ENCODE peak calls at places on chromosome 4, in eight cellular contexts. R, H, O, S, G, Q, U and L are unnamed samples.
A peak's percentile ranks its signal among the peaks of the same experiment; 100 is the strongest.

GRCh38 chr4:169385356-169385755 is 114.6 kb upstream of the SH3RF1 start:
- DNase-seq in R (no peak), H (no peak), O (no peak), S (no peak), G (peak; percentile 87), Q (no peak), U (no peak), L (no peak)

GRCh38 chr4:130747842-130748241 is 1651.9 kb downstream of the C4orf33 start:
- DNase-seq in R (no peak), H (no peak), O (no peak), S (no peak), G (no peak), Q (no peak), U (no peak), L (no peak)

GRCh38 chr4:48937033-48937432 is 30.5 kb upstream of the OCIAD2 start:
- DNase-seq in R (no peak), H (no peak), O (no peak), S (no peak), G (no peak), Q (no peak), U (no peak), L (no peak)

GRCh38 chr4:7347981-7348380 is 86.7 kb downstream of the PSAPL1 start:
- DNase-seq in R (no peak), H (no peak), O (no peak), S (no peak), G (peak; percentile 47), Q (no peak), U (no peak), L (peak; percentile 54)

GRCh38 chr4:23930750-23931488 is 41.1 kb upstream of the PPARGC1A start:
- DNase-seq in R (peak; percentile 64), H (peak; percentile 16), O (peak; percentile 70), S (no peak), G (no peak), Q (no peak), U (peak; percentile 90), L (peak; percentile 23)

GRCh38 chr4:152679414-152680281 is at the start of gene TMEM154:
- DNase-seq in R (peak; percentile 72), H (peak; percentile 23), O (peak; percentile 63), S (no peak), G (peak; percentile 53), Q (peak; percentile 97), U (peak; percentile 85), L (peak; percentile 62)

GRCh38 chr4:4968161-4968757 is 51.0 kb downstream of the CYTL1 start:
- DNase-seq in R (no peak), H (no peak), O (no peak), S (no peak), G (no peak), Q (no peak), U (no peak), L (no peak)

GRCh38 chr4:152545088-152545487 is 9.2 kb upstream of the FBXW7 start:
- DNase-seq in R (no peak), H (no peak), O (no peak), S (no peak), G (no peak), Q (no peak), U (no peak), L (no peak)

GRCh38 chr4:6372649-6373525 is 99.5 kb downstream of the PPP2R2C start:
- DNase-seq in R (no peak), H (no peak), O (peak; percentile 45), S (peak; percentile 58), G (peak; percentile 28), Q (peak; percentile 30), U (no peak), L (no peak)

GRCh38 chr4:145481164-145481941 is at the start of gene SMAD1:
- DNase-seq in R (peak; percentile 90), H (peak; percentile 63), O (peak; percentile 94), S (peak; percentile 92), G (peak; percentile 82), Q (peak; percentile 87), U (peak; percentile 86), L (peak; percentile 19)

GRCh38 chr4:57342406-57342805 is 232.2 kb upstream of the IGFBP7 start:
- DNase-seq in R (no peak), H (no peak), O (no peak), S (no peak), G (peak; percentile 2), Q (peak; percentile 35), U (no peak), L (peak; percentile 18)

GRCh38 chr4:67106846-67107467 is 438.3 kb downstream of the CENPC start:
- DNase-seq in R (no peak), H (no peak), O (no peak), S (peak; percentile 89), G (no peak), Q (no peak), U (no peak), L (peak; percentile 7)

GRCh38 chr4:112318239-112319142 is 21.3 kb downstream of the ALPK1 start:
- DNase-seq in R (no peak), H (no peak), O (no peak), S (no peak), G (no peak), Q (no peak), U (no peak), L (no peak)

GRCh38 chr4:97627785-97628184 is 515.5 kb downstream of the STPG2 start:
- DNase-seq in R (no peak), H (no peak), O (no peak), S (no peak), G (no peak), Q (no peak), U (no peak), L (no peak)

GRCh38 chr4:7267829-7268228 is 75.5 kb downstream of the SORCS2 start:
- DNase-seq in R (no peak), H (no peak), O (no peak), S (no peak), G (no peak), Q (no peak), U (no peak), L (no peak)

GRCh38 chr4:126678608-126679007 is 954.1 kb upstream of the INTU start:
- DNase-seq in R (no peak), H (no peak), O (no peak), S (no peak), G (no peak), Q (no peak), U (no peak), L (no peak)

DNA sequence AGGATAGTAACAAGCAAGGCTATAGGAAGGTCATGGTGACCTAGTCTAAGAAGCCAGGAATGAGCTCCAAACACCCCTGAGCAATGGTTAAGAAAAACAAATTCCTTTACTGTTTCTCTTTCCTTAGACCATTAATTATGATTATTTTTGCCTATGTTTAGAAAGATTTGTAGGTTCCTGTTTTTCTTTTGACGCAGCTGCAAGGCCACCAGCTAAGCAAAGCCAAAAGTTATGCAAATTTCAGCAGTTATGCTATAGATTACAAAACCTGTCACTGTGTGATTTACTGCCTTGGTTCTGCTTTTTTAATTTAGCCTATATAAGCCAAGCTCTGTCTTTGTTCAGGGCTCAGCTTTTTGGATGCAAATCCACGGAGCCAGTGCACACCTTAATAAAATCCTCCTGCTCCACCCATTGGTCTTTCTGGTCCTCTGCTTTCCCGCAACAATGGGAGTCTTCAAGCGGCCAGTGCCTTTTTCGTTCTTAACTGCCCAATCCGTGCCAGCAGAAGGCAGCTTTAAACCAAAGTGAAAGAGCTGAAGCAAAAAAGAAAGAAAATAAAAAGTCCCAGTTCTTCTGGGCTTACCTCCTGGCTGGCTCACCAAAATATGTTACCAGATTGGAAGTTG is 1.4 kb upstream of the CEP135 start:
- DNase-seq in R (no peak), H (no peak), O (no peak), S (no peak), G (peak; percentile 36), Q (peak; percentile 24), U (no peak), L (no peak)
- H3K4me3 ChIP-seq in R (peak overlapping the region; percentile 87), H (no peak overlapping the region), O (no peak overlapping the region), S (no peak overlapping the region), G (peak overlapping the region; percentile 24), Q (no peak overlapping the region), U (peak overlapping the region; percentile 70), L (peak overlapping the region; percentile 19)

GRCh38 chr4:2256156-2256731 is 5.7 kb downstream of the MXD4 start:
- DNase-seq in R (peak; percentile 79), H (peak; percentile 21), O (no peak), S (no peak), G (no peak), Q (no peak), U (peak; percentile 70), L (no peak)

GRCh38 chr4:2253160-2254084 is 8.5 kb downstream of the MXD4 start:
- DNase-seq in R (peak; percentile 62), H (peak; percentile 10), O (no peak), S (no peak), G (no peak), Q (no peak), U (peak; percentile 79), L (no peak)

GRCh38 chr4:2256781-2257191 is 5.1 kb downstream of the MXD4 start:
- DNase-seq in R (peak; percentile 81), H (peak; percentile 34), O (no peak), S (no peak), G (no peak), Q (no peak), U (peak; percentile 77), L (no peak)

GRCh38 chr4:2255501-2256155 is 6.3 kb downstream of the MXD4 start:
- DNase-seq in R (peak; percentile 76), H (peak; percentile 15), O (no peak), S (no peak), G (no peak), Q (no peak), U (peak; percentile 76), L (no peak)

GRCh38 chr4:2254665-2255500 is 7.0 kb downstream of the MXD4 start:
- DNase-seq in R (peak; percentile 57), H (peak; percentile 11), O (no peak), S (no peak), G (no peak), Q (no peak), U (peak; percentile 65), L (no peak)
- H3K36me3 ChIP-seq in R (peaks cover 12% of the 10 kb centered on the region), H (no peaks in the 10 kb centered on the region), O (peaks cover 9% of the 10 kb centered on the region), S (peaks cover 66% of the 10 kb centered on the region), G (peaks cover 71% of the 10 kb centered on the region), Q (no peaks in the 10 kb centered on the region), U (peaks cover 56% of the 10 kb centered on the region), L (peaks cover 2% of the 10 kb centered on the region)

GRCh38 chr4:188025476-188025875 is 29.9 kb downstream of the ZFP42 start:
- DNase-seq in R (no peak), H (no peak), O (no peak), S (no peak), G (no peak), Q (no peak), U (no peak), L (no peak)
- TF ChIP-seq CTCF in R (no peak), H (no peak), O (no peak), S (no peak), G (no peak), Q (no peak), U (no peak), L (no peak)

GRCh38 chr4:151321586-151321985 is 3.8 kb downstream of the SH3D19 start:
- DNase-seq in R (no peak), H (no peak), O (no peak), S (no peak), G (no peak), Q (no peak), U (no peak), L (no peak)

GRCh38 chr4:151325320-151326246 is at the start of gene SH3D19:
- DNase-seq in R (peak; percentile 89), H (peak; percentile 23), O (peak; percentile 64), S (peak; percentile 94), G (peak; percentile 19), Q (peak; percentile 78), U (peak; percentile 84), L (no peak)

GRCh38 chr4:151324124-151324448 is 1.3 kb downstream of the SH3D19 start:
- DNase-seq in R (no peak), H (no peak), O (no peak), S (no peak), G (no peak), Q (no peak), U (no peak), L (no peak)

GRCh38 chr4:151324449-151325319 is 721 bp downstream of the SH3D19 start:
- DNase-seq in R (peak; percentile 77), H (no peak), O (peak; percentile 68), S (peak; percentile 59), G (peak; percentile 47), Q (peak; percentile 60), U (no peak), L (peak; percentile 53)

GRCh38 chr4:151322565-151322964 is 2.8 kb downstream of the SH3D19 start:
- DNase-seq in R (no peak), H (no peak), O (no peak), S (no peak), G (no peak), Q (no peak), U (no peak), L (no peak)
- H3K4me3 ChIP-seq in R (peak overlapping the region; percentile 80), H (no peak overlapping the region), O (peak overlapping the region; percentile 47), S (no peak overlapping the region), G (no peak overlapping the region), Q (peak overlapping the region; percentile 94), U (peak overlapping the region; percentile 24), L (no peak overlapping the region)